ENCODE peak calls at places on chromosomes 13 and 19, in six cellular contexts. K is thoracic aorta, U is NCI-H510A treated with DMSO at 0.1 percent for 48 hours, Y is MCF 10A, X is neural crest cell, N is mesenteric fat pad. L is an unnamed sample.

GRCh38 chr13:73416093-73416492 is 357.3 kb downstream of the KLF5 start:
- DNase-seq in K (no peak), U (no peak), X (no peak), N (no peak), Y (no peak), L (no peak)

GRCh38 chr13:88281846-88282245 is 610.7 kb downstream of the SLITRK5 start:
- DNase-seq in X (no peak), N (no peak), Y (no peak), K (no peak), U (no peak), L (no peak)

GRCh38 chr13:60583196-60583908 is 186.3 kb downstream of the TDRD3 start:
- DNase-seq in X (no peak), Y (peak), U (no peak), K (no peak), N (no peak), L (peak)

GRCh38 chr19:48487944-48488343 is 18.8 kb downstream of the CYTH2 start:
- DNase-seq in N (no peak), U (no peak), Y (peak), K (peak), X (no peak), L (no peak)

GRCh38 chr13:24529478-24529877 is 16.9 kb upstream of the PARP4 start:
- DNase-seq in K (no peak), Y (no peak), X (no peak), N (no peak), U (no peak), L (no peak)

GRCh38 chr19:33225458-33225925 is at the start of gene SLC7A10:
- DNase-seq in U (no peak), Y (no peak), N (no peak), K (no peak), X (no peak), L (peak)

GRCh38 chr19:16067205-16067938 is 8.9 kb upstream of the TPM4 start:
- DNase-seq in N (no peak), K (peak), U (no peak), X (no peak), Y (peak), L (no peak)

GRCh38 chr19:31271569-31271911 is 77.7 kb downstream of the TSHZ3 start:
- DNase-seq in K (no peak), U (no peak), N (no peak), X (no peak), Y (no peak), L (no peak)

GRCh38 chr13:36965767-36966166 is 33.4 kb downstream of the ALG5 start:
- DNase-seq in K (no peak), N (no peak), U (no peak), Y (peak), X (no peak), L (peak)

GRCh38 chr19:1360818-1361461 is 22.8 kb upstream of the NDUFS7 start:
- DNase-seq in N (no peak), K (no peak), Y (peak), U (no peak), X (no peak), L (peak)

GRCh38 chr19:38221919-38222828 is 1.8 kb downstream of the DPF1 start:
- DNase-seq in N (no peak), K (no peak), U (no peak), X (no peak), Y (no peak), L (no peak)

GRCh38 chr19:45779231-45780145 is 2.8 kb downstream of the DMPK start:
- DNase-seq in Y (peak), K (peak), U (no peak), N (peak), X (peak), L (peak)

GRCh38 chr13:89465366-89465765 is 1794.2 kb downstream of the SLITRK5 start:
- DNase-seq in Y (peak), U (no peak), X (no peak), K (no peak), N (no peak), L (no peak)

GRCh38 chr13:37701972-37702371 is 103.4 kb upstream of the POSTN start:
- DNase-seq in X (no peak), U (no peak), K (no peak), Y (peak), N (no peak), L (peak)

GRCh38 chr13:50757021-50757420 is 86.5 kb downstream of the DLEU7 start:
- DNase-seq in Y (peak), N (no peak), U (no peak), K (no peak), X (no peak), L (no peak)

GRCh38 chr19:11759805-11760204 is 7.0 kb upstream of the ZNF441 start:
- DNase-seq in X (no peak), K (no peak), U (no peak), Y (no peak), N (no peak), L (no peak)